ENCODE peak calls at places on chromosomes 7 and 10, in nine cellular contexts. C, U, B, D, E, W, T, F and A are unnamed samples.
A peak's percentile ranks its signal among the peaks of the same experiment; 100 is the strongest.

GRCh38 chr7:134329614-134330316 is 13.0 kb upstream of the SLC35B4 start:
- DNase-seq in C (peak; percentile 31), U (no peak), B (no peak), D (no peak), E (no peak), W (no peak), T (no peak), F (no peak), A (no peak)

GRCh38 chr10:116836087-116836486 is 13.2 kb upstream of the ENO4 start:
- DNase-seq in C (peak; percentile 26), U (no peak), B (no peak), D (no peak), E (no peak), W (no peak), T (no peak), F (no peak), A (no peak)

GRCh38 chr7:46321556-46322205 is 400.6 kb upstream of the IGFBP3 start:
- DNase-seq in C (peak; percentile 31), U (no peak), B (no peak), D (no peak), E (no peak), W (no peak), T (no peak), F (no peak), A (no peak)

GRCh38 chr10:78222096-78222790 is 188.6 kb downstream of the RPS24 start:
- DNase-seq in C (no peak), U (no peak), B (no peak), D (no peak), E (no peak), W (no peak), T (no peak), F (no peak), A (no peak)

GRCh38 chr7:4479367-4480039 is 202.6 kb upstream of the FOXK1 start:
- DNase-seq in C (peak; percentile 79), U (no peak), B (no peak), D (no peak), E (peak; percentile 73), W (no peak), T (no peak), F (peak; percentile 12), A (no peak)

GRCh38 chr10:15474671-15475070 is 103.6 kb upstream of the FAM171A1 start:
- DNase-seq in C (no peak), U (no peak), B (no peak), D (no peak), E (no peak), W (no peak), T (no peak), F (no peak), A (no peak)

GRCh38 chr7:75943864-75944263 is 28.9 kb downstream of the POR start:
- DNase-seq in C (peak; percentile 45), U (no peak), B (no peak), D (no peak), E (peak; percentile 73), W (no peak), T (no peak), F (peak; percentile 41), A (no peak)

GRCh38 chr7:86469680-86470295 is 173.9 kb upstream of the GRM3 start:
- DNase-seq in C (peak; percentile 78), U (no peak), B (peak; percentile 7), D (no peak), E (peak; percentile 78), W (peak; percentile 61), T (no peak), F (peak; percentile 39), A (peak; percentile 73)

GRCh38 chr7:11675163-11675562 is 156.8 kb downstream of the THSD7A start:
- DNase-seq in C (no peak), U (no peak), B (no peak), D (no peak), E (no peak), W (peak; percentile 51), T (no peak), F (no peak), A (no peak)

GRCh38 chr10:7511612-7512011 is 100.8 kb upstream of the SFMBT2 start:
- DNase-seq in C (no peak), U (no peak), B (no peak), D (no peak), E (no peak), W (no peak), T (no peak), F (no peak), A (no peak)

GRCh38 chr7:115240242-115240641 is 318.3 kb downstream of the MDFIC start:
- DNase-seq in C (no peak), U (no peak), B (no peak), D (no peak), E (no peak), W (no peak), T (no peak), F (no peak), A (no peak)

GRCh38 chr7:142863891-142864685 is 9.2 kb downstream of the EPHB6 start:
- DNase-seq in C (no peak), U (no peak), B (no peak), D (no peak), E (no peak), W (no peak), T (peak; percentile 70), F (no peak), A (no peak)

GRCh38 chr10:49679480-49679893 is at the start of gene C10orf53:
- DNase-seq in C (no peak), U (no peak), B (peak; percentile 35), D (no peak), E (no peak), W (no peak), T (peak; percentile 43), F (no peak), A (no peak)
- H3K4me3 ChIP-seq in C (no peak within 1 kb of the TSS), U (no peak within 1 kb of the TSS), B (no peak within 1 kb of the TSS), D (no peak within 1 kb of the TSS), E (no peak within 1 kb of the TSS), W (no peak within 1 kb of the TSS), T (no peak within 1 kb of the TSS), F (no peak within 1 kb of the TSS), A (no peak within 1 kb of the TSS)

DNA sequence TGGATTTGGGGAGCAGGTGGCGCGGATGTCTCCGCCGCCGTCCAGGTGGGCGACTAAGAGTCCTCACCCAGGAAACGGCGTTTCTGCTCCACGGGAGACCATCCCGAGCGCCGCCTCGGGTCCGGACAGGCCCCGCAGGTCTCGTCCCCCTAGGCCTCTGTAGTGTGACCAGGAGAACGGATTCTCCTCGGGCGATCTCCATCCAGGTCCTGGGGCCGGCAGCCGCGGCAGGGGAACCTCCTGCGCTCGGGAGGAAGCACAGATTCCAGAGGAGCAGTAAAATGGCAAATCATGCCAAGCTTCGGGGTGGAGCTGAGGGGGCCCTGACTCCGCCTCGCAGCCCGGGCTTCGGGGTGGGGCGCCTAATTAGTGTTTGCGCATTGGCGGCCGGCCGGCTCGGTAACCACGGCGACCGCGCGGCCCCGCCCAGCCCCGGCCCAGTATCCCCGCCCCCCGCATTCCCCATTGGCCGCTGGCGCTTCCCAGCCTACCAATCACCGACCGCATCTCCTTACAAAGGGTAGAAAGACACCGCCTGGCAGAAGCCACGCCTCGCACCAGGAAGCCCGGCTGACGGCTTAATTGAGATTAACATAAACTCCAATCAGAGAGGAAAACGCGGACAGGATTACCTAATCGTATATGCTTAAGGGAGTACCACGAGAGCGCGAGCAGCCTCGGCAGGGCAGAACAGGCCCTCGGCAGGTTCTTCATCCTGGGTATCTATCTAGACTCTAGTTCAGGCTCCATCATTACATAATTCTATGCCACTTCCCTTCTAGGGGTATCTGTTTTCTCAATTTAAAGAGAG is 168.6 kb downstream of the ARHGAP12 start:
- DNase-seq in C (peak; percentile 94), U (peak; percentile 95), B (peak; percentile 96), D (peak; percentile 95), E (peak; percentile 86), W (peak; percentile 99), T (peak; percentile 97), F (peak; percentile 96), A (peak; percentile 94)
- TF ChIP-seq POLR2A in C (peak; percentile 80), U (peak; percentile 86), B (peak; percentile 78), D (peak; percentile 93), E (peak; percentile 68), W (peak; percentile 92), T (peak; percentile 90), F (peak; percentile 94), A (peak; percentile 89)

GRCh38 chr10:110496553-110497437 is 912 bp upstream of the DUSP5 start:
- DNase-seq in C (no peak), U (no peak), B (no peak), D (no peak), E (no peak), W (no peak), T (no peak), F (no peak), A (no peak)

GRCh38 chr10:110493832-110494426 is 3.8 kb upstream of the DUSP5 start:
- DNase-seq in C (no peak), U (no peak), B (no peak), D (no peak), E (no peak), W (no peak), T (no peak), F (no peak), A (no peak)

GRCh38 chr10:110497438-110498086 is at the start of gene DUSP5:
- DNase-seq in C (peak; percentile 93), U (peak; percentile 97), B (peak; percentile 94), D (peak; percentile 81), E (peak; percentile 93), W (peak; percentile 97), T (peak; percentile 98), F (peak; percentile 96), A (peak; percentile 93)

GRCh38 chr10:110494532-110494931 is 3.2 kb upstream of the DUSP5 start:
- DNase-seq in C (no peak), U (no peak), B (no peak), D (no peak), E (no peak), W (no peak), T (no peak), F (no peak), A (no peak)

GRCh38 chr10:110495731-110496552 is 1.8 kb upstream of the DUSP5 start:
- DNase-seq in C (peak; percentile 85), U (peak; percentile 40), B (no peak), D (no peak), E (no peak), W (peak; percentile 76), T (no peak), F (peak; percentile 46), A (peak; percentile 19)
- H3K4me3 ChIP-seq in C (peak overlapping the region; percentile 86), U (no peak overlapping the region), B (peak overlapping the region; percentile 70), D (no peak overlapping the region), E (peak overlapping the region; percentile 90), W (peak overlapping the region; percentile 83), T (peak overlapping the region; percentile 75), F (peak overlapping the region; percentile 58), A (peak overlapping the region; percentile 81)

GRCh38 chr7:152132812-152133211 is 107.3 kb downstream of the GALNT11 start:
- DNase-seq in C (no peak), U (no peak), B (no peak), D (no peak), E (no peak), W (no peak), T (no peak), F (no peak), A (no peak)
- TF ChIP-seq POLR2A in C (no peak), U (no peak), B (no peak), D (no peak), E (no peak), W (no peak), T (no peak), F (no peak), A (no peak)

GRCh38 chr7:100167912-100168323 is 499 bp downstream of the GAL3ST4 start:
- DNase-seq in C (no peak), U (peak; percentile 53), B (no peak), D (no peak), E (no peak), W (no peak), T (no peak), F (peak; percentile 40), A (no peak)
- H3K4me3 ChIP-seq in C (no peak overlapping the region), U (peak overlapping the region; percentile 43), B (peak overlapping the region; percentile 55), D (peak overlapping the region; percentile 38), E (no peak overlapping the region), W (peak overlapping the region; percentile 50), T (peak overlapping the region; percentile 57), F (peak overlapping the region; percentile 37), A (peak overlapping the region; percentile 54)

GRCh38 chr7:16645593-16646426 is at the start of the genes ANKMY2 and BZW2:
- DNase-seq in C (peak; percentile 96), U (peak; percentile 93), B (peak; percentile 96), D (peak; percentile 93), E (peak; percentile 90), W (peak; percentile 98), T (peak; percentile 97), F (peak; percentile 95), A (peak; percentile 90)
- TF ChIP-seq POLR2A in C (peak; percentile 100), U (peak; percentile 87), B (no peak), D (peak; percentile 97), E (peak; percentile 88), W (peak; percentile 92), T (peak; percentile 97), F (peak; percentile 97), A (peak; percentile 95)